ENCODE peak calls at places on chromosomes 12 and 14, in six cellular contexts. N is H1, W is K562, B is GM12878, L is NT2/D1, M is HepG2. T is an unnamed sample.

GRCh38 chr14:45531022-45531421 is 278.0 kb upstream of the MIS18BP1 start:
- DNase-seq in N (no peak), W (no peak), B (no peak), L (no peak), M (no peak), T (no peak)

GRCh38 chr12:77062846-77063461 is 2.4 kb downstream of the E2F7 start:
- DNase-seq in N (no peak), W (peak; percentile 60), B (peak; percentile 64), L (no peak), M (no peak), T (no peak)

GRCh38 chr14:97977711-97978261 is 1180.6 kb downstream of the VRK1 start:
- DNase-seq in N (no peak), W (no peak), B (no peak), L (no peak), M (no peak), T (no peak)

GRCh38 chr12:60070541-60070940 is 474.7 kb downstream of the SLC16A7 start:
- DNase-seq in N (no peak), W (no peak), B (no peak), L (no peak), M (no peak), T (peak; percentile 6)

GRCh38 chr12:65962921-65963883 is 138.9 kb downstream of the HMGA2 start:
- DNase-seq in N (no peak), W (peak; percentile 36), B (no peak), L (peak; percentile 46), M (no peak), T (peak; percentile 57)

GRCh38 chr14:31286456-31287293 is 79.1 kb upstream of the HECTD1 start:
- DNase-seq in N (peak; percentile 49), W (peak; percentile 46), B (no peak), L (no peak), M (peak; percentile 83), T (peak; percentile 50)

GRCh38 chr12:54398995-54399793 is 14.7 kb upstream of the ZNF385A start:
- DNase-seq in N (no peak), W (peak; percentile 90), B (no peak), L (peak; percentile 77), M (peak; percentile 62), T (peak; percentile 48)

GRCh38 chr12:113051759-113052158 is 4.8 kb upstream of the DTX1 start:
- DNase-seq in N (no peak), W (no peak), B (no peak), L (no peak), M (no peak), T (no peak)

GRCh38 chr14:49950275-49951250 is 57.7 kb downstream of the ARF6 start:
- DNase-seq in N (no peak), W (no peak), B (no peak), L (no peak), M (no peak), T (peak; percentile 66)

GRCh38 chr12:116339800-116340371 is 62.4 kb upstream of the MED13L start:
- DNase-seq in N (no peak), W (peak; percentile 57), B (no peak), L (no peak), M (no peak), T (no peak)

GRCh38 chr14:37588956-37589737 is 5.9 kb downstream of the FOXA1 start:
- DNase-seq in N (no peak), W (no peak), B (no peak), L (no peak), M (peak; percentile 64), T (no peak)

GRCh38 chr12:89927226-89927698 is 218.6 kb upstream of the ATP2B1 start:
- DNase-seq in N (no peak), W (peak; percentile 24), B (peak; percentile 79), L (no peak), M (no peak), T (no peak)

GRCh38 chr14:56195727-56196126 is 77.5 kb downstream of the PELI2 start:
- DNase-seq in N (no peak), W (no peak), B (peak; percentile 30), L (no peak), M (no peak), T (no peak)

GRCh38 chr12:86838709-86839108 is 582.5 kb upstream of the MGAT4C start:
- DNase-seq in N (no peak), W (no peak), B (no peak), L (peak; percentile 9), M (no peak), T (no peak)

GRCh38 chr12:48979602-48980388 is 1.7 kb downstream of the WNT1 start:
- DNase-seq in N (no peak), W (no peak), B (no peak), L (no peak), M (no peak), T (no peak)

GRCh38 chr14:104680806-104681688 is 8.4 kb upstream of the INF2 start:
- DNase-seq in N (no peak), W (no peak), B (no peak), L (no peak), M (peak; percentile 73), T (no peak)

GRCh38 chr12:94614288-94614721 is 36.1 kb downstream of the TMCC3 start:
- DNase-seq in N (peak; percentile 31), W (no peak), B (no peak), L (peak; percentile 89), M (no peak), T (no peak)

GRCh38 chr12:47742253-47742825 is 16.3 kb downstream of the RAPGEF3 start:
- DNase-seq in N (no peak), W (peak; percentile 76), B (no peak), L (peak; percentile 43), M (peak; percentile 19), T (peak; percentile 26)
- TF ChIP-seq ZNF274 in N (no peak), W (no peak), B (no peak), L (no peak), M (no peak), T (no peak)

GRCh38 chr14:103518416-103519042 is 4.1 kb downstream of the CKB start:
- DNase-seq in N (no peak), W (peak; percentile 77), B (no peak), L (no peak), M (peak; percentile 51), T (no peak)
- TF ChIP-seq ZNF274 in N (no peak), W (no peak), B (no peak), L (no peak), M (no peak), T (no peak)

GRCh38 chr12:64256166-64256800 is 34.2 kb upstream of the KICS2 start:
- DNase-seq in N (no peak), W (peak; percentile 68), B (no peak), L (peak; percentile 42), M (peak; percentile 49), T (peak; percentile 33)
- TF ChIP-seq ZNF274 in N (no peak), W (no peak), B (no peak), L (no peak), M (no peak), T (no peak)

GRCh38 chr14:68364823-68365222 is 428.0 kb downstream of the ZFP36L1 start:
- DNase-seq in N (no peak), W (no peak), B (no peak), L (no peak), M (no peak), T (no peak)
- TF ChIP-seq ZNF274 in N (no peak), W (no peak), B (no peak), L (no peak), M (no peak), T (no peak)

DNA sequence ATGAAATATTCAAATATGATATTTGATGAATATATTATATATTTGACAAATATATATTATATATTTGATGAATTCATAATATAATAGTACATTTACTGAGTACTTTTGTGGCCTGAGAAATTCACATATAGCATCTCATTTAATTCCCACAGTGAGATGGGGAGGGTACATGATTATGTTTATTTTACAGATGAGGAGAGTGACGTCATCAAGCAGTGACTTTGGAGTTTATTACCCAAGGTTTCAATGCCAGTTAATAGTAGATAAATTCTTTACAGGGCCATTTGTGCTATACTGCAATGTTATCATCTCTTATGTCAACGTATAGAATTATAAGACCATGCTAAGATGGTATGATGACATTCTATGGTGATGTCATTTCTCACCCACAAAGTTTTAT is 352.7 kb downstream of the TMTC2 start:
- DNase-seq in N (no peak), W (no peak), B (no peak), L (no peak), M (no peak), T (no peak)
- TF ChIP-seq ZNF274 in N (no peak), W (no peak), B (no peak), L (no peak), M (no peak), T (no peak)

GRCh38 chr12:25866586-25867378 is 91.7 kb upstream of the RASSF8 start:
- DNase-seq in N (no peak), W (no peak), B (no peak), L (no peak), M (no peak), T (no peak)
- TF ChIP-seq ZNF274 in N (no peak), W (no peak), B (no peak), L (no peak), M (no peak), T (no peak)

GRCh38 chr12:70305794-70306193 is 60.3 kb upstream of the KCNMB4 start:
- DNase-seq in N (no peak), W (no peak), B (no peak), L (no peak), M (no peak), T (no peak)
- TF ChIP-seq ZNF274 in N (no peak), W (no peak), B (no peak), L (no peak), M (no peak), T (no peak)

GRCh38 chr12:121805171-121805687 is 1.4 kb downstream of the SETD1B start:
- DNase-seq in N (no peak), W (no peak), B (no peak), L (no peak), M (no peak), T (no peak)

GRCh38 chr12:121806556-121807308 is 2.9 kb downstream of the SETD1B start:
- DNase-seq in N (no peak), W (peak; percentile 67), B (no peak), L (no peak), M (no peak), T (no peak)

GRCh38 chr12:121804417-121805111 is 755 bp downstream of the SETD1B start:
- DNase-seq in N (no peak), W (peak; percentile 66), B (no peak), L (no peak), M (peak; percentile 55), T (no peak)

GRCh38 chr12:121807656-121808347 is 4.0 kb downstream of the SETD1B start:
- DNase-seq in N (no peak), W (no peak), B (no peak), L (no peak), M (no peak), T (no peak)

DNA sequence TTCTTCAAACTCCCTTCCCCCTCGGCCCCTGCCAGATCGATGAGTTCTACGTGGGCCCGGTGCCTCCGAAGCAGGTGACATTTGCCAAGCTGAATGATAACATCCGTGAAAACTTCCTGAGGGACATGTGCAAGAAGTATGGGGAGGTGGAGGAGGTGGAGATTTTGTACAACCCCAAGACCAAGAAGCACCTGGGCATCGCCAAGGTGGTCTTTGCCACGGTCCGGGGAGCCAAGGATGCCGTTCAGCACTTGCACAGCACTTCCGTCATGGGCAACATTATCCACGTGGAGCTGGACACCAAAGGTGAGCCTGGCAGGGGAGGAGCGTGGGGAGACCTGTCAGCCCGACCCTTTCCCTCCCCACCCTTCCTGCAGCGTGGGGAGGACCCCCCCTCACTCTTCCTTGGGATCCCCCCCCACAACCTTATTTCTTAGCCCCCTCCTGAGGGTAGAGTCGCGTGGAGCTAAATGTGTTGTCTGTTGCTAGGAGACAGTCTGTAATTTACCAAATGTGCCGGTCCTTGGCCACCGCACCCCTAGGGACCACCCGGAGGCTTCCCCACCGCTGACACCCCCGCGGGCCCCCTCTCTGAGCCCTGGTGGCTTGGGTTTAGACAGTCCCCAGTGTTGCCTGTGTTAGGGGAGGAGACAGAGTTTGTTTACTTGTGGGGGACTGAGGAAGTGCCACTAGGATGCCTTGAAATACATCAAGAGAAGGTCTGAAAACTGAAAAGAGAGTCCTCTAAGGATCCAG is 2.2 kb downstream of the SETD1B start:
- DNase-seq in N (no peak), W (peak; percentile 49), B (no peak), L (no peak), M (no peak), T (no peak)
- TF ChIP-seq ZNF274 in N (no peak), W (no peak), B (no peak), L (no peak), M (no peak), T (no peak)